ENCODE peak calls at places on chromosome 9, in nine cellular contexts. S is tibial artery; C is frontal cortex; V is activated naive CD4-positive, alpha-beta T cell; F is M059J; U is Caki2; L is Kasumi-1; E is endothelial cell; K is T-cell. B is an unnamed sample.

GRCh38 chr9:136171009-136171800 is 33.7 kb downstream of the LHX3 start:
- DNase-seq in E (no peak), F (no peak), S (no peak), K (no peak), L (no peak), U (no peak), C (no peak), V (no peak), B (no peak)

GRCh38 chr9:129069128-129069824 is 11.6 kb upstream of the DOLPP1 start:
- DNase-seq in L (peak), U (no peak), E (no peak), F (no peak), K (peak), S (peak), V (peak), C (peak), B (peak)

GRCh38 chr9:137478613-137479314 is 19.6 kb upstream of the NSMF start:
- DNase-seq in K (no peak), S (no peak), C (no peak), L (no peak), U (no peak), V (no peak), E (no peak), F (no peak), B (no peak)

GRCh38 chr9:108874058-108874788 is 12.2 kb downstream of the ACTL7A start:
- DNase-seq in L (no peak), C (no peak), E (no peak), U (no peak), K (no peak), S (no peak), F (no peak), V (no peak), B (no peak)

GRCh38 chr9:19894975-19895374 is 106.1 kb upstream of the SLC24A2 start:
- DNase-seq in K (no peak), S (no peak), U (no peak), E (no peak), L (no peak), C (no peak), V (no peak), F (peak), B (no peak)

GRCh38 chr9:120532475-120532874 is 47.5 kb downstream of the CDK5RAP2 start:
- DNase-seq in F (peak), L (no peak), C (no peak), U (peak), V (no peak), E (no peak), S (peak), K (no peak), B (no peak)

GRCh38 chr9:99819123-99819483 is 2.6 kb upstream of the NR4A3 start:
- DNase-seq in F (no peak), V (no peak), E (no peak), U (no peak), S (no peak), C (no peak), L (peak), K (no peak), B (no peak)

GRCh38 chr9:78695521-78695920 is 398.6 kb downstream of the PSAT1 start:
- DNase-seq in F (no peak), E (no peak), V (no peak), S (no peak), C (no peak), K (no peak), L (peak), U (no peak), B (no peak)

GRCh38 chr9:134381262-134381661 is 55.0 kb downstream of the RXRA start:
- DNase-seq in L (no peak), S (no peak), C (no peak), F (no peak), U (no peak), V (no peak), E (no peak), K (no peak), B (no peak)

GRCh38 chr9:98989036-98990000 is 45.6 kb downstream of the COL15A1 start:
- DNase-seq in C (no peak), F (peak), S (peak), L (no peak), E (no peak), K (no peak), V (no peak), U (peak), B (no peak)